ENCODE peak calls at places on chromosomes 5 and 9, in five cellular contexts. S, G, H, J and I are unnamed samples.

GRCh38 chr5:68379275-68380026 is 163.9 kb downstream of the PIK3R1 start:
- DNase-seq in S (no peak), G (no peak), H (no peak), J (no peak), I (no peak)

GRCh38 chr9:14992516-14992915 is 82.3 kb upstream of the FREM1 start:
- DNase-seq in S (no peak), G (no peak), H (no peak), J (no peak), I (no peak)

GRCh38 chr5:12848709-12849108 is 944.5 kb upstream of the CTNND2 start:
- DNase-seq in S (no peak), G (no peak), H (no peak), J (no peak), I (no peak)

GRCh38 chr5:95808686-95809413 is 13.7 kb downstream of the GLRX start:
- DNase-seq in S (peak), G (peak), H (peak), J (no peak), I (no peak)

GRCh38 chr5:103211858-103212500 is 46.6 kb upstream of the MACIR start:
- DNase-seq in S (peak), G (no peak), H (no peak), J (no peak), I (no peak)

GRCh38 chr9:72596451-72597180 is 75.2 kb downstream of the TMC1 start:
- DNase-seq in S (no peak), G (no peak), H (no peak), J (no peak), I (no peak)

GRCh38 chr5:93584531-93585053 is 1.6 kb downstream of the NR2F1 start:
- DNase-seq in S (no peak), G (no peak), H (no peak), J (no peak), I (no peak)

GRCh38 chr9:34374905-34375552 is 1.7 kb downstream of the MYORG start:
- DNase-seq in S (no peak), G (no peak), H (peak), J (no peak), I (no peak)

GRCh38 chr9:134181648-134182034 is 17.3 kb upstream of the RNU6ATAC start:
- DNase-seq in S (no peak), G (peak), H (no peak), J (no peak), I (peak)

GRCh38 chr9:96050048-96050875 is 174.8 kb downstream of the ERCC6L2 start:
- DNase-seq in S (no peak), G (peak), H (no peak), J (no peak), I (no peak)

GRCh38 chr5:15966066-15966640 is 213.4 kb downstream of the MARCHF11 start:
- DNase-seq in S (no peak), G (no peak), H (no peak), J (no peak), I (no peak)

GRCh38 chr5:56340196-56340980 is 107.3 kb upstream of the ANKRD55 start:
- DNase-seq in S (no peak), G (no peak), H (no peak), J (no peak), I (no peak)

GRCh38 chr9:18985464-18985951 is 47.5 kb downstream of the SAXO1 start:
- DNase-seq in S (no peak), G (no peak), H (no peak), J (no peak), I (no peak)

GRCh38 chr9:134178394-134178780 is 14.0 kb upstream of the RNU6ATAC start:
- DNase-seq in S (no peak), G (peak), H (no peak), J (no peak), I (peak)

GRCh38 chr9:14111670-14112069 is 202.3 kb downstream of the NFIB start:
- DNase-seq in S (no peak), G (no peak), H (no peak), J (no peak), I (no peak)

GRCh38 chr5:55226027-55226933 is 835 bp downstream of the MCIDAS start:
- DNase-seq in S (peak), G (peak), H (peak), J (no peak), I (no peak)

GRCh38 chr9:37801287-37801850 is 772 bp downstream of the DCAF10 start:
- DNase-seq in S (peak), G (peak), H (peak), J (no peak), I (no peak)

GRCh38 chr9:12822111-12822510 is 47.3 kb downstream of the LURAP1L start:
- DNase-seq in S (no peak), G (no peak), H (no peak), J (no peak), I (no peak)

GRCh38 chr5:135126688-135127603 is 92.9 kb upstream of the PITX1 start:
- DNase-seq in S (no peak), G (peak), H (peak), J (no peak), I (no peak)